ENCODE peak calls at places on chromosomes 7 and 10, in five cellular contexts. U is stomach, N is nephron progenitor cell, L is endodermal cell, Q is coronary artery. Y is an unnamed sample.

GRCh38 chr7:51064688-51065087 is 251.9 kb downstream of the COBL start:
- DNase-seq in U (no peak), L (no peak), Q (no peak), N (no peak), Y (no peak)

GRCh38 chr7:11133436-11133959 is 159.8 kb downstream of the PHF14 start:
- DNase-seq in Q (no peak), U (no peak), N (no peak), L (no peak), Y (no peak)

GRCh38 chr10:97684866-97685394 is 2.1 kb downstream of the AVPI1 start:
- DNase-seq in U (no peak), L (no peak), N (no peak), Q (no peak), Y (no peak)

GRCh38 chr10:75607576-75607975 is 176.2 kb downstream of the LRMDA start:
- DNase-seq in L (no peak), N (no peak), U (no peak), Q (no peak), Y (no peak)

GRCh38 chr7:8387551-8388256 is 45.7 kb upstream of the NXPH1 start:
- DNase-seq in Q (no peak), L (no peak), N (no peak), U (no peak), Y (no peak)

GRCh38 chr10:127762925-127763324 is 25.9 kb downstream of the FOXI2 start:
- DNase-seq in N (no peak), Q (no peak), L (peak; percentile 70), U (no peak), Y (no peak)

GRCh38 chr10:69801094-69801433 is 642 bp upstream of the COL13A1 start:
- DNase-seq in U (peak; percentile 43), N (peak; percentile 78), L (peak; percentile 96), Q (no peak), Y (no peak)

GRCh38 chr10:92068900-92069299 is 145.3 kb downstream of the BTAF1 start:
- DNase-seq in L (no peak), N (no peak), U (no peak), Q (no peak), Y (no peak)

GRCh38 chr7:95342642-95343252 is 18.4 kb upstream of the PON1 start:
- DNase-seq in L (peak; percentile 72), U (no peak), Q (no peak), N (no peak), Y (no peak)
- TF ChIP-seq CTCF in L (peak; percentile 68), U (no peak), Q (no peak), N (no peak), Y (peak; percentile 27)

GRCh38 chr7:130732980-130733865 is 784 bp downstream of the KLF14 start:
- DNase-seq in N (no peak), L (peak; percentile 79), U (peak; percentile 33), Q (no peak), Y (no peak)
- TF ChIP-seq CTCF in N (no peak), L (peak; percentile 37), U (no peak), Q (no peak), Y (peak; percentile 16)

GRCh38 chr7:149474309-149475120 is 13.7 kb upstream of the ZNF777 start:
- DNase-seq in U (no peak), L (no peak), Q (no peak), N (no peak), Y (peak; percentile 85)
- TF ChIP-seq CTCF in U (no peak), L (no peak), Q (no peak), N (no peak), Y (no peak)

GRCh38 chr10:3838723-3839437 is 53.9 kb upstream of the KLF6 start:
- DNase-seq in N (no peak), L (no peak), Q (no peak), U (no peak), Y (no peak)
- TF ChIP-seq CTCF in N (no peak), L (no peak), Q (no peak), U (no peak), Y (no peak)

GRCh38 chr10:6275022-6275997 is 72.6 kb downstream of the PFKFB3 start:
- DNase-seq in U (peak; percentile 81), Q (peak; percentile 95), L (peak; percentile 88), N (peak; percentile 34), Y (peak; percentile 90)
- TF ChIP-seq CTCF in U (no peak), Q (no peak), L (peak; percentile 13), N (no peak), Y (no peak)

GRCh38 chr10:47330804-47331203 is 8.6 kb downstream of the GDF2 start:
- DNase-seq in U (peak; percentile 56), Q (no peak), N (no peak), L (no peak), Y (no peak)

GRCh38 chr10:47332371-47332770 is 10.1 kb downstream of the GDF2 start:
- DNase-seq in L (no peak), U (peak; percentile 11), Q (no peak), N (no peak), Y (no peak)

GRCh38 chr10:47331954-47332353 is 9.7 kb downstream of the GDF2 start:
- DNase-seq in Q (no peak), U (peak; percentile 15), N (no peak), L (no peak), Y (no peak)

GRCh38 chr10:47330366-47330765 is 8.1 kb downstream of the GDF2 start:
- DNase-seq in Q (no peak), U (peak; percentile 7), N (no peak), L (no peak), Y (no peak)

DNA sequence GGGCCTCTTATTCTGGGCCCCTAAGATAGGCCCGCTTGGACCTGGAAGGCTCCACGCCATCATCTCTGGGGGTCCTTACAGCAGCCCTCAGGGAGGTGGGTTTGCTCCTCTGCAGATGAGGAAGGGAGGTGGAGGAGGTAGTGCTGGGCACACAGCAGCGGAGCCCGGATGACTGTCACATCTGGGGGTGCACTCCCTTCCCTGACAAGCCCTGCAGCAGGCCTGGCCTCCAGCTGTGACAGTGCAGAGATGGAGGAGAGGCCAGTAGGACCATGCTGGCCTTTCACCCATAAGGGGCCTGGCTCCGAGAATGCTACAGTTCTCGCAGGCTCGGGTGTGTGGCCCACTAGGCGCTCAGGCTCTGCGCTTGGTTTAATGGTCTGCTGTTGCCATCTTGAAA is 9.2 kb downstream of the GDF2 start:
- DNase-seq in Q (no peak), L (no peak), N (no peak), U (peak; percentile 17), Y (no peak)
- TF ChIP-seq CTCF in Q (no peak), L (no peak), N (no peak), U (no peak), Y (no peak)

DNA sequence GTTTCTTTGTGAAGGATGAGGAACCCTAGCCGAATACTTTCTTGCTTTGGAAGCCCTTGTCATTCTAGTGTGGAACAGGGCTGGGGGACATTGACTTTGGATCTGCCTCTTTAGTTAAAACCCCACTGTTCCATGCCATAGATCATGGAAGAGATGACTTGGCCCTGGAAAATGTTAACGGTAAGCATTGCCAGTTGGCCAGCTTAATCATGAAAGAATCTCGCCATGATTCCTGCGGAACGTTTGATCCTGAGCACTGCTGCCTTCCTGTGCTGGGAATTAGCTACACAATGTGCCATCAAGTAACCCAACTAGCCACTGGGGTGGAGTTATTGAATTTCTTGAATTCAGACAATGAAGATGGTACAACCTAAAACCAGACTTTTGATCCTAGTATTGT is 177.6 kb upstream of the FZD8 start:
- DNase-seq in L (no peak), Q (no peak), U (no peak), N (no peak), Y (no peak)
- TF ChIP-seq CTCF in L (no peak), Q (no peak), U (no peak), N (no peak), Y (no peak)

DNA sequence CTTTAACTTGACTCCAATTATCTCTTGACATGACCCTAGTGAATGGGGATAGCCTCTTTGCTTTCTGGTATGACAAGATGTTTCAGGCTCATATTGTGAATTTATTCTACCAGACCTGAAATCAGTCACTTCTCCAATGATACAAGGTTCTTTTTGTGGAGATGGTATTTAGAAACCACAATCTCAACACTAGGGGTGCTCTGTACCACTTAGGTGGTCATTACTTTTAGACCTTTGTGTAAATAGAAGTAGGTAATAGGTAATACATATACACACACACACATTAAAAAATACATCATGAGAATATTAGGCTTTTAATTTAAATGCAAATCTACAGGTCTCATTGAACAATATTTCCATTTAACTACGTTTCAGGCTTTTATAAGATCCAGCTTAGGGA is 199.0 kb upstream of the RHOBTB1 start:
- DNase-seq in L (no peak), N (no peak), U (no peak), Q (no peak), Y (no peak)
- TF ChIP-seq CTCF in L (peak; percentile 24), N (no peak), U (no peak), Q (no peak), Y (no peak)

GRCh38 chr7:106415433-106415832 is 130.7 kb upstream of the NAMPT start:
- DNase-seq in Q (no peak), N (no peak), U (no peak), L (no peak), Y (no peak)

GRCh38 chr7:106418094-106418493 is 133.3 kb upstream of the NAMPT start:
- DNase-seq in L (no peak), N (no peak), U (no peak), Q (no peak), Y (no peak)

GRCh38 chr7:106418526-106418925 is 133.7 kb upstream of the NAMPT start:
- DNase-seq in Q (no peak), L (no peak), U (no peak), N (no peak), Y (no peak)

GRCh38 chr7:106416430-106416829 is 131.6 kb upstream of the NAMPT start:
- DNase-seq in Q (no peak), U (no peak), N (no peak), L (no peak), Y (no peak)

GRCh38 chr7:106417273-106417902 is 132.6 kb upstream of the NAMPT start:
- DNase-seq in Q (no peak), L (no peak), U (no peak), N (no peak), Y (no peak)
- TF ChIP-seq CTCF in Q (no peak), L (no peak), U (no peak), N (no peak), Y (no peak)

Y was measured in osteocyte.